ENCODE peak calls at places on chromosomes 2 and 18, in eight cellular contexts. J, N, C, E, K, L, I and M are unnamed samples.

GRCh38 chr2:71882236-71882946 is 265.3 kb downstream of the CYP26B1 start:
- DNase-seq in N (no peak), I (no peak), K (no peak), J (no peak), C (no peak), L (no peak), E (no peak), M (no peak)

GRCh38 chr2:12674644-12675328 is 42.0 kb upstream of the TRIB2 start:
- DNase-seq in C (no peak), E (no peak), N (no peak), I (no peak), L (no peak), J (no peak), K (no peak), M (no peak)

GRCh38 chr2:188042412-188042811 is 249.3 kb upstream of the GULP1 start:
- DNase-seq in L (no peak), N (no peak), C (no peak), E (peak; percentile 56), J (peak; percentile 82), I (no peak), K (no peak), M (no peak)

GRCh38 chr2:39571197-39571731 is 94.5 kb upstream of the TMEM178A start:
- DNase-seq in C (no peak), N (no peak), L (no peak), J (no peak), K (no peak), I (no peak), E (no peak), M (no peak)

GRCh38 chr2:170680172-170680913 is 34.8 kb upstream of the SP5 start:
- DNase-seq in I (no peak), J (no peak), L (peak; percentile 97), N (no peak), C (no peak), K (no peak), E (no peak), M (no peak)

GRCh38 chr18:75162467-75162866 is 46.5 kb downstream of the PTGR3 start:
- DNase-seq in K (no peak), E (peak; percentile 3), L (no peak), I (no peak), J (peak; percentile 71), C (no peak), N (no peak), M (no peak)

GRCh38 chr2:161004379-161004778 is 155.8 kb upstream of the TANK start:
- DNase-seq in N (no peak), J (peak; percentile 20), L (peak; percentile 3), I (no peak), E (peak; percentile 38), C (no peak), K (peak; percentile 11), M (no peak)

GRCh38 chr2:196314780-196315179 is 143.4 kb upstream of the STK17B start:
- DNase-seq in J (no peak), N (no peak), K (no peak), I (no peak), E (peak; percentile 17), L (no peak), C (no peak), M (no peak)

GRCh38 chr2:35199298-35199697 is 1156.3 kb upstream of the CRIM1 start:
- DNase-seq in K (no peak), N (no peak), C (no peak), E (no peak), L (no peak), I (no peak), J (no peak), M (no peak)

GRCh38 chr2:3362686-3363085 is 14.9 kb downstream of the EIPR1 start:
- DNase-seq in J (no peak), K (no peak), L (no peak), I (no peak), N (no peak), E (no peak), C (no peak), M (no peak)

GRCh38 chr2:48129256-48129950 is 223.1 kb upstream of the FBXO11 start:
- DNase-seq in K (no peak), I (no peak), C (no peak), E (peak; percentile 72), N (no peak), J (no peak), L (no peak), M (no peak)

GRCh38 chr18:35923939-35924338 is 48.5 kb upstream of the RMP24 start:
- DNase-seq in J (no peak), E (no peak), K (no peak), L (no peak), N (no peak), C (no peak), I (no peak), M (no peak)

GRCh38 chr2:203809084-203809521 is 58.5 kb upstream of the CTLA4 start:
- DNase-seq in E (peak; percentile 61), J (peak; percentile 66), K (no peak), N (no peak), L (no peak), I (no peak), C (no peak), M (no peak)

GRCh38 chr18:10514082-10514481 is 11.7 kb upstream of the NAPG start:
- DNase-seq in J (no peak), C (no peak), E (no peak), I (no peak), K (no peak), L (peak; percentile 78), N (no peak), M (no peak)

GRCh38 chr2:74532222-74532621 is 2.5 kb downstream of the HTRA2 start:
- DNase-seq in C (no peak), E (peak; percentile 52), N (no peak), K (peak; percentile 79), J (peak; percentile 66), I (no peak), L (peak; percentile 62), M (no peak)

GRCh38 chr2:122329266-122329665 is 573.8 kb downstream of the TSN start:
- DNase-seq in J (no peak), E (no peak), C (no peak), L (no peak), K (no peak), N (no peak), I (no peak), M (no peak)

GRCh38 chr2:120344214-120344990 is 1.5 kb upstream of the INHBB start:
- DNase-seq in C (no peak), K (no peak), N (peak; percentile 20), L (no peak), E (no peak), I (no peak), J (no peak), M (no peak)

GRCh38 chr2:198371902-198372611 is 567.7 kb downstream of the PLCL1 start:
- DNase-seq in J (no peak), E (no peak), N (no peak), K (peak; percentile 29), C (no peak), L (no peak), I (no peak), M (no peak)

GRCh38 chr18:63285332-63285731 is 34.2 kb downstream of the BCL2 start:
- DNase-seq in E (no peak), N (no peak), K (no peak), I (no peak), J (no peak), C (no peak), L (peak; percentile 47), M (peak; percentile 65)

GRCh38 chr2:103959174-103960125 is 894.5 kb upstream of the POU3F3 start:
- DNase-seq in C (no peak), J (no peak), E (no peak), L (peak; percentile 6), I (peak; percentile 49), K (peak; percentile 0), N (no peak), M (no peak)

GRCh38 chr18:31439807-31440325 is 7.7 kb upstream of the DSG3 start:
- DNase-seq in L (no peak), K (no peak), C (no peak), I (no peak), J (no peak), N (no peak), E (no peak), M (no peak)

GRCh38 chr2:25310965-25311865 is 30.5 kb downstream of the DNMT3A start:
- DNase-seq in L (peak; percentile 89), N (no peak), K (no peak), C (no peak), E (no peak), I (no peak), J (no peak), M (no peak)

GRCh38 chr2:136065384-136065783 is 52.6 kb downstream of the CXCR4 start:
- DNase-seq in E (no peak), J (peak; percentile 0), N (no peak), C (no peak), L (no peak), I (no peak), K (no peak), M (no peak)

GRCh38 chr2:195408196-195408595 is 248.8 kb upstream of the SLC39A10 start:
- DNase-seq in N (no peak), C (no peak), I (no peak), L (no peak), E (no peak), K (no peak), J (no peak), M (no peak)

GRCh38 chr2:35931626-35932025 is 424.0 kb upstream of the CRIM1 start:
- DNase-seq in C (no peak), N (no peak), J (peak; percentile 61), L (no peak), E (peak; percentile 37), I (no peak), K (no peak), M (no peak)

GRCh38 chr2:233486357-233486756 is 80.2 kb downstream of the USP40 start:
- DNase-seq in L (no peak), N (no peak), C (no peak), K (no peak), I (no peak), J (no peak), E (no peak), M (no peak)